ENCODE peak calls at places on chromosomes 2 and 18, in four cellular contexts. I is neural crest cell, Q is AG10803, P is GM23338. F is an unnamed sample.
A peak's percentile ranks its signal among the peaks of the same experiment; 100 is the strongest.

GRCh38 chr18:9191658-9192256 is 55.2 kb downstream of the ANKRD12 start:
- DNase-seq in I (no peak), Q (no peak), P (no peak), F (no peak)

GRCh38 chr18:79405019-79405780 is 9.5 kb downstream of the NFATC1 start:
- DNase-seq in I (no peak), Q (no peak), P (no peak), F (no peak)

GRCh38 chr2:15170068-15170775 is 390.9 kb downstream of the NBAS start:
- DNase-seq in I (no peak), Q (peak; percentile 37), P (peak; percentile 68), F (no peak)

GRCh38 chr2:128444044-128444771 is 125.5 kb upstream of the HS6ST1 start:
- DNase-seq in I (no peak), Q (no peak), P (no peak), F (no peak)

GRCh38 chr2:222713007-222713406 is 41.5 kb downstream of the MOGAT1 start:
- DNase-seq in I (no peak), Q (no peak), P (no peak), F (no peak)

GRCh38 chr2:10228611-10229365 is 73.9 kb upstream of the HPCAL1 start:
- DNase-seq in I (no peak), Q (no peak), P (no peak), F (no peak)

GRCh38 chr2:187372213-187372612 is 75.8 kb downstream of the CALCRL start:
- DNase-seq in I (no peak), Q (no peak), P (no peak), F (no peak)

GRCh38 chr2:73830871-73831401 is 2.2 kb downstream of the STAMBP start:
- DNase-seq in I (no peak), Q (peak; percentile 84), P (no peak), F (no peak)

GRCh38 chr2:161873689-161874088 is 200.3 kb downstream of the DPP4 start:
- DNase-seq in I (no peak), Q (no peak), P (peak; percentile 36), F (no peak)

GRCh38 chr18:35710581-35710980 is 129.0 kb downstream of the GALNT1 start:
- DNase-seq in I (no peak), Q (no peak), P (no peak), F (no peak)

GRCh38 chr2:8634466-8635172 is 47.2 kb upstream of the ID2 start:
- DNase-seq in I (no peak), Q (no peak), P (no peak), F (no peak)

GRCh38 chr2:219125225-219125885 is 35.3 kb downstream of the NHEJ1 start:
- DNase-seq in I (no peak), Q (peak; percentile 83), P (no peak), F (peak; percentile 83)

GRCh38 chr2:74290066-74290465 is 53.1 kb downstream of the SLC4A5 start:
- DNase-seq in I (no peak), Q (no peak), P (no peak), F (no peak)

GRCh38 chr18:34322365-34323289 is 97.9 kb upstream of the NOL4 start:
- DNase-seq in I (peak; percentile 66), Q (peak; percentile 47), P (peak; percentile 89), F (peak; percentile 62)

GRCh38 chr18:38526922-38527321 is 961.3 kb upstream of the CELF4 start:
- DNase-seq in I (no peak), Q (no peak), P (no peak), F (peak; percentile 39)

GRCh38 chr18:76450452-76450851 is 44.6 kb downstream of the ZNF516 start:
- DNase-seq in I (no peak), Q (peak; percentile 59), P (peak; percentile 24), F (no peak)

GRCh38 chr2:197076652-197077051 is 150.1 kb upstream of the PGAP1 start:
- DNase-seq in I (no peak), Q (no peak), P (no peak), F (no peak)

GRCh38 chr2:112787729-112788401 is 3.6 kb upstream of the IL1A start:
- DNase-seq in I (no peak), Q (no peak), P (no peak), F (no peak)

GRCh38 chr2:112603731-112604130 is 19.3 kb downstream of the CHCHD5 start:
- DNase-seq in I (no peak), Q (no peak), P (no peak), F (no peak)

GRCh38 chr18:72898870-72899840 is 31.4 kb upstream of the NETO1 start:
- DNase-seq in I (no peak), Q (no peak), P (no peak), F (no peak)

GRCh38 chr2:215967590-215968373 is 45.6 kb downstream of the MREG start:
- DNase-seq in I (no peak), Q (no peak), P (no peak), F (no peak)

GRCh38 chr2:58042486-58042970 is 4.1 kb upstream of the VRK2 start:
- DNase-seq in I (no peak), Q (peak; percentile 67), P (no peak), F (peak; percentile 48)

GRCh38 chr18:48053881-48054586 is 123.6 kb upstream of the SMAD2 start:
- DNase-seq in I (no peak), Q (no peak), P (no peak), F (no peak)

GRCh38 chr18:7921938-7922587 is 354.9 kb downstream of the PTPRM start:
- DNase-seq in I (no peak), Q (peak; percentile 52), P (no peak), F (peak; percentile 48)

GRCh38 chr18:67508146-67508545 is 8.4 kb downstream of the DSEL start:
- DNase-seq in I (no peak), Q (no peak), P (peak; percentile 33), F (no peak)

DNA sequence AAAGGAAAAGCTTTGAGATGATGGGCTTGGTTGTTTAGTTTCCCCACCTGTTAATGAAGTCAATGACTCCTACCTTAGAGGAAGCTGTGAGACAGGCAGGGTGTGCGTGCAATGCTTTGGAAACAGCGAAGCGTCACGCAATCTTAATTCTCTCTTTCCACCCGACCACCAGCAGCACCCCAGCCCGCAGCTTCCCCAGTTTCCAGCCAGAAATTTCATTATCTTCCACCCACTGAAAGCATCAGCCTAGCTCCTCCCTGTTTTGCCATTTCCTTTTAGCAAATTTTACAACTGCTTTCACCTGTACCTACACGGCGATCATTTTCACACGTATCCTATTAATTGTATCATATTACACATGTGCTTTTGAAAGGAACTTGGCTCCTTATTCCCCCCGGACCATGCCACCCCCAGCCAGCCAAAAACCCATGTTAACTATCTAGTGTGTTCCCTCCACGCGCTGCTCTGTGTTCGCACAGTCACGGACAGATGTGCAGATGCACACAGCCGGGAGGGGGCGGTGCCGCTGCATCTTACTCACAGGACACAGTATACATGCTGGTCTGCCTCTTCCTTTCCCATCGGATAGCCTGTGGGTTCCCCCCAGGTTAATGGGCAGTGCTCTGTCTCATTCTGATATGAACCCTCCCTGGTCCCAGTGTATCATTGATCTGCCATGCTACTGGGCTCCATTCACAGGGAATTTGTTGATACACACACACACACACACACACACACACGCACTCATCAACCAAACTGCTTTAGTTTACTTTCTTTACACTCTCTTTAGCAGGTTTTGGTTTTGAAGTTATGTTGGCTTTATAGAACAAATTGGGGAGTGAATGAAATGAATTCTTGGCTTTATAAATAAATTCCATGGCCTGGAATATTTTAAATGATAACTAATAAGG is 22.4 kb downstream of the CYP27C1 start:
- DNase-seq in I (peak; percentile 76), Q (peak; percentile 54), P (peak; percentile 83), F (peak; percentile 87)
- TF ChIP-seq CTCF in I (peak; percentile 73), Q (peak; percentile 74), P (peak; percentile 91), F (peak; percentile 41)

GRCh38 chr2:105400138-105400540 is 1.3 kb upstream of the FHL2 start:
- DNase-seq in I (no peak), Q (no peak), P (no peak), F (no peak)

GRCh38 chr2:105397959-105398521 is 811 bp downstream of the FHL2 start:
- DNase-seq in I (no peak), Q (peak; percentile 45), P (no peak), F (no peak)

GRCh38 chr2:105399207-105399861 is 483 bp upstream of the FHL2 start:
- DNase-seq in I (no peak), Q (no peak), P (peak; percentile 71), F (no peak)

GRCh38 chr2:105397025-105397722 is 1.7 kb downstream of the FHL2 start:
- DNase-seq in I (no peak), Q (no peak), P (no peak), F (peak; percentile 25)

DNA sequence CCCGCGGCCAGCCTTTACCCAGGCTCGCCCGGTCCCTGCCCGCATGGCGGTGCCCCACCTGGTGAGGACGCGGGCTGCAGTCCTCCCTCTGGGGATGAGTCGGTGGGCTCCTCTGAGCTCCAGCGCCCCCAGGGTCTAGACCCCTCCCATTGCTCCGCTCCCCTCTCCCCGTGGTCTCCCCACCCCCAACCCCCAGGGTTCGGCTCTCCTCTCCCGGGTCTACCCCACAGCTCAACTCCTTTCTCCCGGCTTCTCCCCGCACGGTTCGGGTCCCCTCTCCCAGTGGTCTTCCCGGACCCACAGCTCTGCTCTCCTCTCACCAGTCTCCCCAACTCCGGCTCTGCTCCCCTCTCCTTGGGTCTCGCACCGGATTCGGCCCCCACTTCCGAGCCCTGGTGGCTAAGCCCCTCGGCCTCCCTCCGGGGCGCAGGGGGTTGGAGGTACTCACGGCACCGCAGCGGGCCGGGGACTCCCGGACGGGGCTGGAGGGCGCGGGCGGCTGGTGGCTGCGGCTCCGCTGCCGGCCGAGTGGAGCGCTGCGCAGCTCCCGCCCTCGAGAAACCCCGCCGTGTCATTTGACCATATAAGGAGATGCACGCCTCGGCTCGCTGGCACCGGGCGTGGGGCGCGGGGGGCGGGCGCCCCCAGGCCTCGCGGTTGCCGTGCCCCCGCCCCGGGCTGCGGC is at the start of gene FHL2:
- DNase-seq in I (peak; percentile 63), Q (peak; percentile 81), P (peak; percentile 92), F (peak; percentile 87)
- TF ChIP-seq CTCF in I (peak; percentile 62), Q (peak; percentile 33), P (peak; percentile 42), F (peak; percentile 47)

GRCh38 chr2:230715201-230715600 is 2.6 kb downstream of the CAB39 start:
- DNase-seq in I (no peak), Q (peak; percentile 18), P (no peak), F (no peak)

GRCh38 chr2:230714122-230714453 is 1.4 kb downstream of the CAB39 start:
- DNase-seq in I (no peak), Q (peak; percentile 70), P (peak; percentile 47), F (peak; percentile 21)

GRCh38 chr2:230711224-230711623 is 1.4 kb upstream of the CAB39 start:
- DNase-seq in I (no peak), Q (no peak), P (no peak), F (no peak)

GRCh38 chr2:230712443-230713330 is at the start of gene CAB39:
- DNase-seq in I (peak; percentile 77), Q (peak; percentile 84), P (peak; percentile 95), F (peak; percentile 92)

DNA sequence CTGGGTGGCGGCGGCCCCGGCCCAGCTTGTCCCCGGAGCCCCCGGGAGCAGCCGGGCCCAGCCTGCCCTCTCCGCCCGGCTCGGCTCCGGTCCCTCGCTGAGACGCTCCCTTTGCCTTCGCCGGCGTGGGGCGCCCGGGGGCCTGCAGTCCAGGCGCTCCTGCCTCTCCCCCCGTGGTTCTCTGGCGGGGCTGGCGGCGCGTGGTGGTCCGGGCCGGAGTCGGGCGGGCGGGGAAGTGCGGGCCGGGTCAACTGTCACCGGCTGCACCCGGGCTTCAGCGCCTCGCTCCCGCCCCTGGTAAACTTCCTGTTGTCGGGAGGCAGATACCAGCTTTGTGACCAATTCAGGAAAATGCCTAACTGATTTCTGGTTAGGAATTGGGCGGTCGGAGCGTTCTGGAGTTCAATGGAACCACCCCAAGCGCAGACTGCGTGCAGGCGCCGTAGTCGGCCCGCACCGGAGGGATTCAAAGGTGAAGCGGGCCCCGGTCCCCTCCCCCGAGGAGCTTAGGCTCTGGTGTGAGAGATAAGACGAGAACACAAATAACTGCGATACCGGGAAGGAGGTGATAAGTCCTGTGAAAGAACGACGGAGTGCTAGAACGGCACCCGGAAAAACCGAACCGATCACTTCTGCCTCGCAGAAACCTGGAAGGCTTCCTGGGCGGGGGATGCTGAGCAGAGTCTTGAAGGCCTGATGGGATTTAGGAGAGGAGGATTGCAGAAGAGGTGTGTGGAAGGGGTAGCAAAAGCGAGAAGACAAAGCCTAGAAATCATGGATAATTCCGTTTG is 884 bp downstream of the CAB39 start:
- DNase-seq in I (peak; percentile 11), Q (peak; percentile 28), P (peak; percentile 54), F (peak; percentile 40)
- TF ChIP-seq CTCF in I (no peak), Q (no peak), P (no peak), F (no peak)

GRCh38 chr18:3297025-3297984 is 35.4 kb downstream of the MYL12B start:
- DNase-seq in I (peak; percentile 84), Q (peak; percentile 75), P (peak; percentile 97), F (peak; percentile 94)
- TF ChIP-seq CTCF in I (peak; percentile 94), Q (peak; percentile 39), P (peak; percentile 98), F (peak; percentile 50)

F was measured in Calu3.